ENCODE peak calls at places on chromosomes 7 and 10, in five cellular contexts. J, I, N, S and B are unnamed samples.

GRCh38 chr7:11779864-11780263 is 52.1 kb downstream of the THSD7A start:
- DNase-seq in N (no peak), J (no peak), I (no peak), S (no peak), B (no peak)

GRCh38 chr10:17504547-17505245 is 50.3 kb upstream of the ST8SIA6 start:
- DNase-seq in S (no peak), N (no peak), J (no peak), I (no peak), B (no peak)

GRCh38 chr10:4639960-4640359 is 186.0 kb upstream of the AKR1E2 start:
- DNase-seq in S (no peak), I (no peak), N (no peak), J (no peak), B (no peak)

GRCh38 chr7:16739863-16740622 is 13.5 kb upstream of the TSPAN13 start:
- DNase-seq in I (no peak), N (no peak), J (no peak), S (no peak), B (no peak)

GRCh38 chr7:55405856-55406541 is 40.9 kb downstream of the LANCL2 start:
- DNase-seq in S (no peak), N (no peak), J (no peak), I (no peak), B (no peak)

GRCh38 chr7:13980474-13980873 is 9.0 kb downstream of the ETV1 start:
- DNase-seq in S (no peak), J (no peak), N (no peak), I (no peak), B (no peak)

GRCh38 chr10:7300327-7300726 is 110.5 kb downstream of the SFMBT2 start:
- DNase-seq in N (no peak), J (no peak), S (no peak), I (peak; percentile 21), B (no peak)

GRCh38 chr7:19989906-19990305 is 216.5 kb upstream of the TMEM196 start:
- DNase-seq in J (no peak), S (no peak), I (no peak), N (no peak), B (no peak)

GRCh38 chr10:50607526-50607925 is 16.2 kb downstream of the SGMS1 start:
- DNase-seq in S (no peak), I (no peak), J (no peak), N (no peak), B (no peak)